ENCODE peak calls at places on chromosomes 16 and 17, in nine cellular contexts. C is GM10248; D is GM13977; F is endothelial cell; L is iris pigment epithelial cell; X is AG20443; Q is AG04449; K is hepatic stellate cell; A is stimulated activated CD4-positive, alpha-beta T cell treated with anti-CD3 and anti-CD28 coated beads, Interleukin-1b, Interleukin-23, amount 100 ng/mL, for 1 hour. P is an unnamed sample.

GRCh38 chr17:81926451-81927144 is 937 bp downstream of the MAFG start:
- DNase-seq in C (peak; percentile 73), D (peak; percentile 87), F (peak; percentile 67), L (peak; percentile 70), X (peak; percentile 85), Q (no peak), K (peak; percentile 92), A (peak; percentile 49), P (peak; percentile 100)

GRCh38 chr16:73735018-73735417 is 561.6 kb upstream of the PSMD7 start:
- DNase-seq in C (no peak), D (no peak), F (no peak), L (peak; percentile 62), X (no peak), Q (no peak), K (no peak), A (no peak), P (no peak)

GRCh38 chr16:2836646-2837508 is 6.8 kb downstream of the ZG16B start:
- DNase-seq in C (no peak), D (no peak), F (no peak), L (no peak), X (no peak), Q (no peak), K (no peak), A (no peak), P (peak; percentile 62)

GRCh38 chr16:50338371-50339231 is 30.2 kb downstream of the BRD7 start:
- DNase-seq in C (no peak), D (no peak), F (no peak), L (peak; percentile 25), X (no peak), Q (no peak), K (no peak), A (no peak), P (peak; percentile 65)

GRCh38 chr17:40121886-40122465 is at the start of gene MSL1:
- DNase-seq in C (peak; percentile 94), D (peak; percentile 97), F (peak; percentile 88), L (peak; percentile 73), X (peak; percentile 98), Q (no peak), K (peak; percentile 94), A (peak; percentile 79), P (peak; percentile 99)

GRCh38 chr16:67461600-67462278 is 19.2 kb downstream of the ATP6V0D1 start:
- DNase-seq in C (no peak), D (no peak), F (no peak), L (no peak), X (no peak), Q (no peak), K (no peak), A (no peak), P (peak; percentile 65)

GRCh38 chr17:81891303-81891552 is 158 bp downstream of the ALYREF start:
- DNase-seq in C (no peak), D (no peak), F (no peak), L (no peak), X (no peak), Q (no peak), K (no peak), A (no peak), P (no peak)

GRCh38 chr17:62892870-62893338 is 73.1 kb upstream of the TANC2 start:
- DNase-seq in C (no peak), D (no peak), F (peak; percentile 41), L (peak; percentile 96), X (peak; percentile 75), Q (peak; percentile 51), K (peak; percentile 43), A (no peak), P (peak; percentile 74)

GRCh38 chr16:63008688-63009087 is 972.5 kb upstream of the CDH8 start:
- DNase-seq in C (no peak), D (no peak), F (no peak), L (no peak), X (no peak), Q (no peak), K (no peak), A (no peak), P (no peak)

GRCh38 chr16:9816644-9817043 is 365.6 kb downstream of the GRIN2A start:
- DNase-seq in C (no peak), D (no peak), F (no peak), L (no peak), X (no peak), Q (no peak), K (no peak), A (no peak), P (no peak)

GRCh38 chr17:71522383-71522782 is 598.4 kb upstream of the SOX9 start:
- DNase-seq in C (no peak), D (no peak), F (no peak), L (no peak), X (no peak), Q (no peak), K (no peak), A (no peak), P (no peak)

GRCh38 chr16:30183236-30183960 is at the start of gene CORO1A:
- DNase-seq in C (peak; percentile 86), D (peak; percentile 90), F (peak; percentile 77), L (peak; percentile 81), X (peak; percentile 96), Q (no peak), K (peak; percentile 75), A (peak; percentile 76), P (peak; percentile 99)

P was measured in osteoblast.